ENCODE peak calls at places on chromosomes 6 and 20, in eight cellular contexts. One of them, this sample, is unnamed.

GRCh38 chr20:19070036-19070435 is 142.4 kb upstream of the SLC24A3 start:
- DNase-seq in CD8-positive, alpha-beta T cell: no peak
- DNase-seq in stomach: no peak
- DNase-seq in tibial artery: no peak
- DNase-seq in GM12878: no peak
- DNase-seq in IMR-90: no peak
- DNase-seq in left lung: no peak
- DNase-seq in left ventricle myocardium inferior: no peak
- DNase-seq in this sample: no peak

GRCh38 chr6:132961610-132962009 is 147.2 kb downstream of the RPS12 start:
- DNase-seq in CD8-positive, alpha-beta T cell: no peak
- DNase-seq in stomach: no peak
- DNase-seq in tibial artery: no peak
- DNase-seq in GM12878: no peak
- DNase-seq in IMR-90: no peak
- DNase-seq in left lung: no peak
- DNase-seq in left ventricle myocardium inferior: no peak
- DNase-seq in this sample: no peak

GRCh38 chr20:46252352-46253091 is 55.8 kb downstream of the CDH22 start:
- DNase-seq in CD8-positive, alpha-beta T cell: no peak
- DNase-seq in stomach: peak; percentile 49
- DNase-seq in tibial artery: no peak
- DNase-seq in GM12878: no peak
- DNase-seq in IMR-90: no peak
- DNase-seq in left lung: no peak
- DNase-seq in left ventricle myocardium inferior: no peak
- DNase-seq in this sample: no peak

GRCh38 chr6:90860822-90861601 is 274.1 kb upstream of the MAP3K7 start:
- DNase-seq in CD8-positive, alpha-beta T cell: no peak
- DNase-seq in stomach: no peak
- DNase-seq in tibial artery: no peak
- DNase-seq in GM12878: no peak
- DNase-seq in IMR-90: peak; percentile 15
- DNase-seq in left lung: no peak
- DNase-seq in left ventricle myocardium inferior: no peak
- DNase-seq in this sample: no peak

GRCh38 chr6:159874475-159874874 is 16.3 kb upstream of the MAS1 start:
- DNase-seq in CD8-positive, alpha-beta T cell: no peak
- DNase-seq in stomach: peak; percentile 48
- DNase-seq in tibial artery: peak; percentile 40
- DNase-seq in GM12878: no peak
- DNase-seq in IMR-90: peak; percentile 13
- DNase-seq in left lung: no peak
- DNase-seq in left ventricle myocardium inferior: peak; percentile 65
- DNase-seq in this sample: no peak

GRCh38 chr20:36460648-36461599 is 80.4 kb upstream of the MYL9 start:
- DNase-seq in CD8-positive, alpha-beta T cell: peak; percentile 87
- DNase-seq in stomach: peak; percentile 96
- DNase-seq in tibial artery: peak; percentile 91
- DNase-seq in GM12878: peak; percentile 65
- DNase-seq in IMR-90: peak; percentile 84
- DNase-seq in left lung: peak; percentile 93
- DNase-seq in left ventricle myocardium inferior: peak; percentile 97
- DNase-seq in this sample: peak; percentile 97

GRCh38 chr6:137692806-137693205 is 174.3 kb upstream of the TNFAIP3 start:
- DNase-seq in CD8-positive, alpha-beta T cell: no peak
- DNase-seq in stomach: no peak
- DNase-seq in tibial artery: no peak
- DNase-seq in GM12878: no peak
- DNase-seq in IMR-90: peak; percentile 56
- DNase-seq in left lung: no peak
- DNase-seq in left ventricle myocardium inferior: no peak
- DNase-seq in this sample: no peak

GRCh38 chr20:58712823-58713731 is 20.5 kb downstream of the NPEPL1 start:
- DNase-seq in CD8-positive, alpha-beta T cell: peak; percentile 3
- DNase-seq in stomach: peak; percentile 14
- DNase-seq in tibial artery: no peak
- DNase-seq in GM12878: no peak
- DNase-seq in IMR-90: no peak
- DNase-seq in left lung: peak; percentile 32
- DNase-seq in left ventricle myocardium inferior: peak; percentile 6
- DNase-seq in this sample: peak; percentile 34

GRCh38 chr6:14883921-14884320 is 361.9 kb upstream of the JARID2 start:
- DNase-seq in CD8-positive, alpha-beta T cell: no peak
- DNase-seq in stomach: no peak
- DNase-seq in tibial artery: no peak
- DNase-seq in GM12878: no peak
- DNase-seq in IMR-90: peak; percentile 64
- DNase-seq in left lung: no peak
- DNase-seq in left ventricle myocardium inferior: no peak
- DNase-seq in this sample: no peak

GRCh38 chr6:105981002-105981887 is 104.9 kb upstream of the PRDM1 start:
- DNase-seq in CD8-positive, alpha-beta T cell: peak; percentile 34
- DNase-seq in stomach: no peak
- DNase-seq in tibial artery: no peak
- DNase-seq in GM12878: no peak
- DNase-seq in IMR-90: no peak
- DNase-seq in left lung: no peak
- DNase-seq in left ventricle myocardium inferior: peak; percentile 16
- DNase-seq in this sample: no peak

GRCh38 chr6:116564921-116565872 is 6.1 kb upstream of the RWDD1 start:
- DNase-seq in CD8-positive, alpha-beta T cell: peak; percentile 22
- DNase-seq in stomach: no peak
- DNase-seq in tibial artery: no peak
- DNase-seq in GM12878: no peak
- DNase-seq in IMR-90: no peak
- DNase-seq in left lung: no peak
- DNase-seq in left ventricle myocardium inferior: peak; percentile 34
- DNase-seq in this sample: no peak

GRCh38 chr20:61846741-61847419 is 218.8 kb downstream of the TAF4 start:
- DNase-seq in CD8-positive, alpha-beta T cell: no peak
- DNase-seq in stomach: no peak
- DNase-seq in tibial artery: no peak
- DNase-seq in GM12878: no peak
- DNase-seq in IMR-90: no peak
- DNase-seq in left lung: no peak
- DNase-seq in left ventricle myocardium inferior: no peak
- DNase-seq in this sample: no peak

GRCh38 chr6:21150644-21151043 is 442.9 kb upstream of the SOX4 start:
- DNase-seq in CD8-positive, alpha-beta T cell: no peak
- DNase-seq in stomach: no peak
- DNase-seq in tibial artery: no peak
- DNase-seq in GM12878: no peak
- DNase-seq in IMR-90: no peak
- DNase-seq in left lung: no peak
- DNase-seq in left ventricle myocardium inferior: no peak
- DNase-seq in this sample: no peak

GRCh38 chr6:122806290-122806689 is 17.2 kb downstream of the SMPDL3A start:
- DNase-seq in CD8-positive, alpha-beta T cell: no peak
- DNase-seq in stomach: no peak
- DNase-seq in tibial artery: no peak
- DNase-seq in GM12878: no peak
- DNase-seq in IMR-90: peak; percentile 61
- DNase-seq in left lung: no peak
- DNase-seq in left ventricle myocardium inferior: no peak
- DNase-seq in this sample: no peak

GRCh38 chr6:135030532-135031178 is 24.0 kb downstream of the HBS1L start:
- DNase-seq in CD8-positive, alpha-beta T cell: no peak
- DNase-seq in stomach: no peak
- DNase-seq in tibial artery: no peak
- DNase-seq in GM12878: no peak
- DNase-seq in IMR-90: peak; percentile 69
- DNase-seq in left lung: no peak
- DNase-seq in left ventricle myocardium inferior: no peak
- DNase-seq in this sample: no peak

GRCh38 chr6:160198577-160199211 is 59.9 kb downstream of the SLC22A2 start:
- DNase-seq in CD8-positive, alpha-beta T cell: no peak
- DNase-seq in stomach: no peak
- DNase-seq in tibial artery: no peak
- DNase-seq in GM12878: no peak
- DNase-seq in IMR-90: no peak
- DNase-seq in left lung: no peak
- DNase-seq in left ventricle myocardium inferior: no peak
- DNase-seq in this sample: no peak

GRCh38 chr6:10460096-10460495 is 45.2 kb upstream of the TFAP2A start:
- DNase-seq in CD8-positive, alpha-beta T cell: no peak
- DNase-seq in stomach: no peak
- DNase-seq in tibial artery: no peak
- DNase-seq in GM12878: peak; percentile 82
- DNase-seq in IMR-90: no peak
- DNase-seq in left lung: no peak
- DNase-seq in left ventricle myocardium inferior: no peak
- DNase-seq in this sample: no peak

GRCh38 chr20:1885940-1886693 is 9.1 kb upstream of the SIRPA start:
- DNase-seq in CD8-positive, alpha-beta T cell: no peak
- DNase-seq in stomach: no peak
- DNase-seq in tibial artery: no peak
- DNase-seq in GM12878: no peak
- DNase-seq in IMR-90: no peak
- DNase-seq in left lung: no peak
- DNase-seq in left ventricle myocardium inferior: no peak
- DNase-seq in this sample: no peak
- H3K4me1 ChIP-seq in CD8-positive, alpha-beta T cell: no peaks in the 10 kb centered on the region
- H3K4me1 ChIP-seq in stomach: peaks cover 37% of the 10 kb centered on the region
- H3K4me1 ChIP-seq in tibial artery: peaks cover 16% of the 10 kb centered on the region
- H3K4me1 ChIP-seq in GM12878: peaks cover 5% of the 10 kb centered on the region
- H3K4me1 ChIP-seq in IMR-90: peaks cover 5% of the 10 kb centered on the region
- H3K4me1 ChIP-seq in left lung: peaks cover 63% of the 10 kb centered on the region
- H3K4me1 ChIP-seq in left ventricle myocardium inferior: peaks cover 20% of the 10 kb centered on the region
- H3K4me1 ChIP-seq in this sample: peaks cover 16% of the 10 kb centered on the region

DNA sequence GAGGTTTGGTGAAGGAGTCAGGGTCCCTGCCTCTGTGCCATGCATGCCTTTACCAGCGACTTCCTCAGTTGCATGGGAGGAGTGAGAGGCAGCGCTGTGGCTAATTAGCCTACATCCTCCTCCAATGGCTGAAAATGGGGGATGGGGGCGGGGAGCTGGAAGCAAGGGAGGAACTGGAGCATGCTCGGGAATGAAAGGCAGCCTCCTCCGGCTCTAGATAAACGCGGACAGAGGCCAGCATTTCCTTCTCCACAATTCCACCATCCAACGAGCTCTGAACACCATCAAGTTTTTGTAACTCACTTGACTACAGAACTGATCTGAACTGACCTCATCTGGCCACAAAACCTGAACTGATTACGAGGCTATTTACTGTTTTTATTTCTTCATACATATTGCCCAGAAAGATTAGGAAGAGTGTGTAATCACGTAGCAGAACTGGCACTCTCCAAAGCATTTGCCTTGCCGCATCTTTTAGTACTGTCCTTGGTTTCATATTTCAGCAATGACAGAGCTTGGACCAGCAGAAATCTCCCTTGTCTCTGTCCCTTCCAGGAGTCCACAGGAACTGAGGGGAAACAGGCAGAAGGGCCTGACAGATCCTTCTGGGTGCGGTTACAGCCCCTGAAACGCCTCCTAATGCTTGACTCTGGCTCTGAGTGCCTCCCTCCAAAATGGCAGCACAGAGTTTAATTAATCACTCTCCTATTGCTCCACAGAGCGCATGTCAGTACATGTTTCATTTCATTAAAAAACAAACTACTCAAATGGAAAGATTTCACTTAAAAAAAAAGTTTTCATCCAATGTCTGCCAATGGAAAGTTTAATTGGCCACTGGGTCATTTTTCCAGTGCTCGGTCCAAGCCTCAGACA is 58.2 kb upstream of the TRAF3IP2 start:
- DNase-seq in CD8-positive, alpha-beta T cell: no peak
- DNase-seq in stomach: no peak
- DNase-seq in tibial artery: peak; percentile 52
- DNase-seq in GM12878: no peak
- DNase-seq in IMR-90: peak; percentile 38
- DNase-seq in left lung: peak; percentile 48
- DNase-seq in left ventricle myocardium inferior: peak; percentile 74
- DNase-seq in this sample: no peak
- TF ChIP-seq CTCF in CD8-positive, alpha-beta T cell: no peak
- TF ChIP-seq CTCF in stomach: no peak
- TF ChIP-seq CTCF in tibial artery: no peak
- TF ChIP-seq CTCF in GM12878: no peak
- TF ChIP-seq CTCF in IMR-90: no peak
- TF ChIP-seq CTCF in left lung: no peak
- TF ChIP-seq CTCF in left ventricle myocardium inferior: no peak
- TF ChIP-seq CTCF in this sample: no peak

DNA sequence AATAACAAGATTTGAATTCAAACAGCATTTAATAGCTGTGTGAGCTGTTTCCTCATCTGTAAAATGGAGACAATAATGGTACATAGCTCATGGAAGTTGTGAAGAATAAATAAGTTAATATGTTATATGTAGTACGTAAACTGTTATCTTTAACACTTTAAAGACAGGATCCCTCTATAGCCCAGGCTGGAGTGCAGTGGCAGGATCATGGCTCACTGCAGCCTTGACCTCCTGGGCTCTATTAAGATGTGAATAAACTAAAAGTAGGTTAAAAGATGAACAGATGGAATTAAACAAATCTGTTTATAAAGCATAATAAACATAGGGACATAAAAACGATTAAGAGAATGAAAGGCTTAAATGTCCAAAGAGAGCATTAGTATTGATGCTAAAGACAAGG is 3.0 kb downstream of the AMD1 start:
- DNase-seq in CD8-positive, alpha-beta T cell: no peak
- DNase-seq in stomach: no peak
- DNase-seq in tibial artery: no peak
- DNase-seq in GM12878: no peak
- DNase-seq in IMR-90: no peak
- DNase-seq in left lung: no peak
- DNase-seq in left ventricle myocardium inferior: no peak
- DNase-seq in this sample: no peak
- H3K4me3 ChIP-seq in CD8-positive, alpha-beta T cell: peak overlapping the region; percentile 83
- H3K4me3 ChIP-seq in stomach: peak overlapping the region; percentile 70
- H3K4me3 ChIP-seq in tibial artery: no peak overlapping the region
- H3K4me3 ChIP-seq in GM12878: peak overlapping the region; percentile 94
- H3K4me3 ChIP-seq in IMR-90: no peak overlapping the region
- H3K4me3 ChIP-seq in left lung: peak overlapping the region; percentile 94
- H3K4me3 ChIP-seq in left ventricle myocardium inferior: peak overlapping the region; percentile 93
- H3K4me3 ChIP-seq in this sample: peak overlapping the region; percentile 93

GRCh38 chr6:88376197-88376596 is 210.1 kb upstream of the CNR1 start:
- DNase-seq in CD8-positive, alpha-beta T cell: no peak
- DNase-seq in stomach: no peak
- DNase-seq in tibial artery: no peak
- DNase-seq in GM12878: no peak
- DNase-seq in IMR-90: no peak
- DNase-seq in left lung: no peak
- DNase-seq in left ventricle myocardium inferior: no peak
- DNase-seq in this sample: no peak

GRCh38 chr6:88377976-88378580 is 211.9 kb upstream of the CNR1 start:
- DNase-seq in CD8-positive, alpha-beta T cell: no peak
- DNase-seq in stomach: no peak
- DNase-seq in tibial artery: no peak
- DNase-seq in GM12878: no peak
- DNase-seq in IMR-90: no peak
- DNase-seq in left lung: no peak
- DNase-seq in left ventricle myocardium inferior: no peak
- DNase-seq in this sample: no peak

GRCh38 chr6:88378639-88379038 is 212.5 kb upstream of the CNR1 start:
- DNase-seq in CD8-positive, alpha-beta T cell: no peak
- DNase-seq in stomach: no peak
- DNase-seq in tibial artery: no peak
- DNase-seq in GM12878: no peak
- DNase-seq in IMR-90: no peak
- DNase-seq in left lung: no peak
- DNase-seq in left ventricle myocardium inferior: no peak
- DNase-seq in this sample: no peak

GRCh38 chr6:88374556-88374955 is 208.4 kb upstream of the CNR1 start:
- DNase-seq in CD8-positive, alpha-beta T cell: no peak
- DNase-seq in stomach: no peak
- DNase-seq in tibial artery: no peak
- DNase-seq in GM12878: no peak
- DNase-seq in IMR-90: no peak
- DNase-seq in left lung: no peak
- DNase-seq in left ventricle myocardium inferior: no peak
- DNase-seq in this sample: no peak

GRCh38 chr6:88376759-88377387 is 210.7 kb upstream of the CNR1 start:
- DNase-seq in CD8-positive, alpha-beta T cell: no peak
- DNase-seq in stomach: no peak
- DNase-seq in tibial artery: no peak
- DNase-seq in GM12878: no peak
- DNase-seq in IMR-90: peak; percentile 6
- DNase-seq in left lung: no peak
- DNase-seq in left ventricle myocardium inferior: no peak
- DNase-seq in this sample: no peak
- H3K4me1 ChIP-seq in CD8-positive, alpha-beta T cell: no peaks in the 10 kb centered on the region
- H3K4me1 ChIP-seq in stomach: peaks cover 11% of the 10 kb centered on the region
- H3K4me1 ChIP-seq in tibial artery: peaks cover 48% of the 10 kb centered on the region
- H3K4me1 ChIP-seq in GM12878: no peaks in the 10 kb centered on the region
- H3K4me1 ChIP-seq in IMR-90: no peaks in the 10 kb centered on the region
- H3K4me1 ChIP-seq in left lung: peaks cover 15% of the 10 kb centered on the region
- H3K4me1 ChIP-seq in left ventricle myocardium inferior: no peaks in the 10 kb centered on the region
- H3K4me1 ChIP-seq in this sample: peaks cover 3% of the 10 kb centered on the region

This sample was measured in Caco-2.